ENCODE peak calls at places on chromosomes 12 and 14, in four cellular contexts. V, G, D and C are unnamed samples.

GRCh38 chr12:31682136-31682962 is 22.9 kb downstream of the ETFBKMT start:
- DNase-seq in D (no peak), V (peak), G (no peak), C (no peak)

GRCh38 chr14:80388980-80389711 is 177.8 kb upstream of the DIO2 start:
- DNase-seq in G (no peak), V (no peak), D (no peak), C (no peak)

GRCh38 chr12:107884769-107885694 is 110.5 kb downstream of the ASCL4 start:
- DNase-seq in G (no peak), D (no peak), V (peak), C (no peak)

GRCh38 chr12:50156641-50157040 is 10.5 kb downstream of the CERS5 start:
- DNase-seq in V (no peak), D (no peak), G (no peak), C (no peak)

GRCh38 chr12:2582631-2583616 is 211.8 kb upstream of the FKBP4 start:
- DNase-seq in V (peak), D (no peak), G (no peak), C (no peak)

GRCh38 chr14:50038398-50039119 is 77.8 kb downstream of the VCPKMT start:
- DNase-seq in D (no peak), G (no peak), V (no peak), C (no peak)

GRCh38 chr14:59362533-59362932 is 102.6 kb downstream of the GPR135 start:
- DNase-seq in D (no peak), V (no peak), G (no peak), C (no peak)

GRCh38 chr14:23406244-23406643 is 1.8 kb downstream of the MYH6 start:
- DNase-seq in D (no peak), G (no peak), V (no peak), C (no peak)

GRCh38 chr12:130870442-130871285 is 1.2 kb upstream of the RAN start:
- DNase-seq in D (peak), G (peak), V (peak), C (peak)

GRCh38 chr12:13347241-13348043 is 150.9 kb downstream of the EMP1 start:
- DNase-seq in D (no peak), G (peak), V (no peak), C (no peak)

GRCh38 chr14:51616724-51617409 is 34.8 kb upstream of the FRMD6 start:
- DNase-seq in D (no peak), G (no peak), V (no peak), C (no peak)

GRCh38 chr14:99763527-99764221 is 29.5 kb upstream of the EML1 start:
- DNase-seq in D (no peak), G (peak), V (no peak), C (no peak)

GRCh38 chr14:82125963-82126362 is 592.3 kb upstream of the SEL1L start:
- DNase-seq in G (no peak), D (no peak), V (no peak), C (no peak)

GRCh38 chr12:5083955-5084849 is 40.5 kb downstream of the KCNA5 start:
- DNase-seq in D (no peak), G (no peak), V (no peak), C (no peak)

GRCh38 chr12:1204581-1205121 is 213.6 kb downstream of the ERC1 start:
- DNase-seq in G (no peak), V (no peak), D (no peak), C (no peak)

GRCh38 chr14:69288956-69289705 is 29.2 kb downstream of the GALNT16 start:
- DNase-seq in G (no peak), D (no peak), V (no peak), C (no peak)

GRCh38 chr14:69327507-69327906 is 67.5 kb downstream of the GALNT16 start:
- DNase-seq in G (peak), V (peak), D (no peak), C (no peak)

GRCh38 chr14:61609143-61609851 is 86.0 kb upstream of the HIF1A start:
- DNase-seq in G (no peak), V (no peak), D (no peak), C (no peak)

GRCh38 chr14:23361763-23362162 is 3.2 kb downstream of the EFS start:
- DNase-seq in G (no peak), V (no peak), D (no peak), C (no peak)

GRCh38 chr12:68812553-68813241 is 4.7 kb downstream of the MDM2 start:
- DNase-seq in D (no peak), G (no peak), V (no peak), C (no peak)

GRCh38 chr12:69024413-69024812 is 91.4 kb upstream of the CPM start:
- DNase-seq in V (peak), D (peak), G (peak), C (no peak)

GRCh38 chr12:51217133-51217967 is 512 bp downstream of the POU6F1 start:
- DNase-seq in V (peak), G (peak), D (peak), C (no peak)

GRCh38 chr12:91506461-91506860 is 323.8 kb upstream of the DCN start:
- DNase-seq in D (no peak), G (no peak), V (no peak), C (no peak)

GRCh38 chr12:96234591-96235496 is 40.7 kb downstream of the ELK3 start:
- DNase-seq in D (no peak), G (peak), V (no peak), C (no peak)

GRCh38 chr12:63961048-63961447 is 116.5 kb downstream of the SRGAP1 start:
- DNase-seq in V (no peak), D (no peak), G (no peak), C (no peak)

GRCh38 chr14:51575225-51576111 is 76.2 kb upstream of the FRMD6 start:
- DNase-seq in D (no peak), G (no peak), V (no peak), C (no peak)

GRCh38 chr14:35068238-35069012 is 22.4 kb downstream of the FAM177A1 start:
- DNase-seq in D (no peak), V (no peak), G (no peak), C (no peak)

GRCh38 chr12:74646831-74647230 is 109.2 kb downstream of the ATXN7L3B start:
- DNase-seq in V (no peak), D (no peak), G (no peak), C (no peak)

GRCh38 chr12:45268672-45269406 is 52.9 kb downstream of the ANO6 start:
- DNase-seq in G (peak), V (peak), D (peak), C (no peak)

GRCh38 chr12:29991924-29992323 is 208.2 kb upstream of the TMTC1 start:
- DNase-seq in D (no peak), V (no peak), G (no peak), C (no peak)

GRCh38 chr12:45666452-45667215 is 62.9 kb upstream of the ARID2 start:
- DNase-seq in G (no peak), D (no peak), V (no peak), C (no peak)

GRCh38 chr12:98893126-98893525 is 248.0 kb downstream of the APAF1 start:
- DNase-seq in G (no peak), V (no peak), D (no peak), C (no peak)

GRCh38 chr12:121637231-121637914 is 11.0 kb downstream of the ORAI1 start:
- DNase-seq in G (peak), D (no peak), V (peak), C (no peak)

GRCh38 chr12:11981174-11981733 is 89.5 kb upstream of the BCL2L14 start:
- DNase-seq in V (no peak), D (no peak), G (no peak), C (no peak)

GRCh38 chr14:104138098-104138890 is at the start of gene KIF26A:
- DNase-seq in G (peak), V (peak), D (no peak), C (no peak)

GRCh38 chr14:106530423-106531107 is 1004.2 kb downstream of the TMEM121 start:
- DNase-seq in G (no peak), V (peak), D (no peak), C (no peak)

GRCh38 chr14:64500088-64500487 is 3.5 kb downstream of the ZBTB25 start:
- DNase-seq in G (no peak), D (no peak), V (no peak), C (no peak)

GRCh38 chr14:64503434-64504309 is at the start of gene ZBTB25:
- DNase-seq in V (peak), D (peak), G (peak), C (peak)

GRCh38 chr14:64502476-64503183 is 1.0 kb downstream of the ZBTB25 start:
- DNase-seq in V (peak), D (no peak), G (peak), C (no peak)

GRCh38 chr14:64503184-64503433 is 529 bp downstream of the ZBTB25 start:
- DNase-seq in V (no peak), G (no peak), D (no peak), C (no peak)

DNA sequence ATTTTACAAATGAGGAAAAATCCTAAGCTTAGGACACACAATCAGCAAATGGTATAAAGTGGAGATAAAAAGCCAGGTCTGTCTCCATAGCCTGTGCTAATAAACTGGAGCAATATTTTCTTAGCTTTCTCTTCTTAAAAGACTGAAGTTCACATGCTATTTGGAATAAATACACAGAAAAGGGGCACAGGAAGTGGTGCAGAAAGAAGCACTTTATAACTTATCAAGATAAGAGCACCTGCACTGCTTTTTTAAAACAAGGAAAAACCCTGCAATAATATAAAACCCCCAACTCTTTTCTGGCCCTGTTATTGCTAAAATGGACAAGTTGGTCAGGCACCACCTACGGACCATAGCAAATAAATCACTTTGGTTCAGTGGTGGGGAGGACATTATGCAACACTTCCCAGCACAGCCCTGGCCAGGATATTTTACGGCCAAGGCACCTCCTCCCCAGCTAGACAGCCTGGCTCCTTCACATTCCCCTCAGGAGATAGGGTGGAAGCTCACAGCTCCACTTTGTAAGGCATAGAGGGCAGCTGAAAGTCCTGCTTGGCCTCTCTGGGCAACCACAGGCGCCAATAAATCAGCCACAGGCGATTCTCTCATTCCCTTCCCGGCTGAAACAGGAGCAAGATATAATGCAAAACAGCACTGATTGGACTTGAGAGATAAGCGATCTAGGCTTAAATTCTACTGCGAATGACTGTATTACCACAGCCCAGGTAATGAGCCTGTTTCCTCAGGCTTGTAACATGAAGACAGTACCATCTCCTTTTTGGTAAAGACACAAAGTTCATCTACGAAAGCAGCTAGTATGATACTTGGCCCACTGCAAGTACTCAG is 2.1 kb downstream of the ZBTB25 start:
- DNase-seq in G (peak), D (peak), V (peak), C (no peak)
- TF ChIP-seq POLR2A in G (no peak), D (no peak), V (peak), C (no peak)

DNA sequence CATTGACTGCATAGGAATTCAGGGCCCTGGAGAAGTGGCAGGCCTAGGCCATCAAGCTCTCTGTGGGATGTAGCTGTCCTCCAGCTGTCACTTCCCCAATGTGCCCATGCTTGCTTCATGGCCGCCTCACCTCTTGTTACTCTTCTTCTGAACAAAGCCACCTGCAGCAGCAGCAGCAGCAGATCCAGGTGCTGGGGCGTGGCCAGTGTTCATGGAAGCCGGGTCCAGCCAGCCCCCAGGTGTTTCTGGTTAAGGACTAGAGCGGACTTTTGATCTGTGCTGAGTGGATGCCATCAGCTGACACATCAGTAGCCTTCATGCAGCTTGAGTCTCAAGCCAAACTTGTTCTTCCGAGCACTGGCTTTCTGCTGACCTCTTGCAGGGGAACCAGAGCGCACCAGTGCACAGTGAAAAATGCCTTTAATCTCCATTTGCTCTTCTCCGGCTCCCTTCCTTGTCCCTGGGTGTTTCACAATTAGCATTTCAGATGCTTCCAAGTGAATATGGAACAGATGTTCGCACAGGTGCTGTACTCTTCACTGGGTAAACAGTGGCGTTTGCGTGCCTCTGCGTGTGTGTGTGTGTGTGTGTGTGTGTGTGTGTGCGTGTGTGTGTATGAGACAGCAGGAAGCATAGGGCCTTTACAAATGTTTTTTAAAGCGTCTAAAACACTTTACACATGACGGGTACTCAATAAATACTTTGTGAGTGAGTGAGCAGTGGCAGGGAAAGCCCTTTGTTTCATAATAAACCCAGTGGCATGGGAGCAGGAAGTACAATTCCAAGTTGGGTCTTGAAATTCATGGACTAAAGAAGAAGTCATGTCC is 20.1 kb downstream of the TPCN1 start:
- DNase-seq in G (peak), V (peak), D (no peak), C (no peak)
- TF ChIP-seq POLR2A in G (no peak), V (no peak), D (no peak), C (no peak)

DNA sequence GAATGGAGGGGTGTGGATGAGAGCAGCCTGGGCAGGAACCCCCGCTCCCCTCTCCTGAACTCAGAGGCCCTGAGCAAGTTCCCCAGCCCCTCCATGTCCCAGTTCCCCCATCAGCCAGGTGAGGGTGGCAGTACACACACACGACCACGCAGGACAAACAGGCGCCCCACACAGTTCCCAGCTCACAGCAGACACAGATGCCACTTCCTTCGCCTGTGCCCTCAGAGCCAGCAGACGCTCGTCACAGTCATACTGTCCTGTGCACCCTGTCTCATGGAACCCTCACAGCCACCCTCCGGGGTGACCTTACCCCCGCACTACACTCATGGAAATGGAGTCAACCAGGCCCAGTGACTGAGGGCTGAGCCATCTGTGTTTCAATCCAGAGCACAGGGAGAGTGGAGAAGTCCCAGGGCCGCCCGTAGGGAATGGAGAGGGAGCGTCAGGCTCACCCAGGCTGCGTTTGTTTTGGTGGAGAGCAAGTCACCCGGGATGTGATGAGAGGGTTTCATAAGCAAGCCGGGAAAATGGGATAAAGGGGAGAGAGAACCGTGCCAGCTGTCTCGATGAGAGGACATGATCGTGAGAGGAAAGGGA is 47.5 kb upstream of the DYNC1H1 start:
- DNase-seq in D (no peak), G (no peak), V (no peak), C (no peak)
- TF ChIP-seq POLR2A in D (no peak), G (no peak), V (no peak), C (no peak)

GRCh38 chr12:65935906-65936528 is 111.7 kb downstream of the HMGA2 start:
- DNase-seq in G (no peak), D (no peak), V (no peak), C (no peak)
- TF ChIP-seq POLR2A in G (no peak), D (no peak), V (no peak), C (no peak)

GRCh38 chr12:92593734-92594402 is 108.9 kb upstream of the PLEKHG7 start:
- DNase-seq in G (no peak), D (no peak), V (peak), C (no peak)
- TF ChIP-seq POLR2A in G (no peak), D (no peak), V (no peak), C (no peak)

GRCh38 chr12:52229836-52230343 is 3.2 kb upstream of the KRT7 start:
- DNase-seq in V (no peak), D (no peak), G (peak), C (no peak)
- TF ChIP-seq POLR2A in V (no peak), D (no peak), G (no peak), C (no peak)

DNA sequence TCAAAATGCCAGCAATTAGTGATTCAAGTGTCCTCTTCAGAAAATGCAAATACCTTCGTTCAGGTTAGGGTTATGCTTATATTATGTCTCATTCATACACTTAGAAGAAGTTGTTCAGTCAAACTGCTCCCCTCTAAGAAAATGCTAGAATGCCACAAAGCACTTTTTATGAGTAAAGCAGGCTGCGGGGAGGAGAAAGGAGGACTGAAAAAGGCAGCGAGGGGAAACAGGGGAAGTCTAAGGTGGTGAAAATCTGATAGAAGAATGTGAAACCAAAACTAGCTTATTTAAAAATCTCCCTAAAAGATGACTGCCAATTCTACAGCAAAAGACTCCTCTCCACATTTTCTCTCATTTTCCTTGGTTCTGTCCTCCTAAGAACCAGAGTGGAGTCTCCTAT is 70.1 kb downstream of the PRKD1 start:
- DNase-seq in D (no peak), G (no peak), V (no peak), C (no peak)
- TF ChIP-seq POLR2A in D (no peak), G (no peak), V (no peak), C (no peak)